ENCODE peak calls at places on chromosomes 11 and 22, in six cellular contexts. L is NCI-H1694, S is MM.1S, V is endothelial cell, A is activated T-helper 1 cell treated with Interleukin-2 at 50 U/mL for 16 hours, C is H7. Y is an unnamed sample.

GRCh38 chr22:26916236-26916635 is 258.8 kb downstream of the MIAT start:
- DNase-seq in V (no peak), S (no peak), L (no peak), C (no peak), A (no peak), Y (no peak)

GRCh38 chr22:37633693-37634504 is 5.6 kb upstream of the SH3BP1 start:
- DNase-seq in C (peak), A (no peak), V (no peak), L (peak), S (no peak), Y (peak)

GRCh38 chr11:79431535-79431934 is 9.3 kb downstream of the TENM4 start:
- DNase-seq in L (no peak), S (no peak), V (no peak), A (no peak), C (no peak), Y (no peak)

GRCh38 chr11:34799848-34800247 is 116.3 kb downstream of the APIP start:
- DNase-seq in S (no peak), A (no peak), L (no peak), C (no peak), V (no peak), Y (no peak)

GRCh38 chr11:104534268-104534667 is 364.0 kb downstream of the CASP12 start:
- DNase-seq in C (peak), S (no peak), V (no peak), A (no peak), L (no peak), Y (peak)

GRCh38 chr11:77136074-77136473 is 8.0 kb downstream of the MYO7A start:
- DNase-seq in S (no peak), L (no peak), C (no peak), V (no peak), A (no peak), Y (no peak)

GRCh38 chr22:20131593-20131855 is at the start of gene ZDHHC8:
- DNase-seq in S (no peak), L (no peak), A (peak), C (peak), V (peak), Y (no peak)

GRCh38 chr11:83044958-83045712 is 26.6 kb downstream of the RAB30 start:
- DNase-seq in C (no peak), V (no peak), L (no peak), S (no peak), A (no peak), Y (no peak)

GRCh38 chr11:25317221-25317620 is 820.4 kb downstream of the LUZP2 start:
- DNase-seq in S (no peak), C (no peak), L (no peak), V (no peak), A (no peak), Y (no peak)

GRCh38 chr11:79959318-79959717 is 518.5 kb upstream of the TENM4 start:
- DNase-seq in L (no peak), V (no peak), A (no peak), S (no peak), C (no peak), Y (no peak)

GRCh38 chr11:31809857-31810778 is 1.0 kb downstream of the PAX6 start:
- DNase-seq in L (no peak), V (peak), A (no peak), S (peak), C (peak), Y (no peak)

GRCh38 chr11:126816655-126817054 is 183.9 kb downstream of the KIRREL3 start:
- DNase-seq in V (no peak), A (no peak), C (no peak), L (no peak), S (peak), Y (no peak)

GRCh38 chr22:48287031-48287430 is 1524.6 kb downstream of the TBC1D22A start:
- DNase-seq in A (no peak), C (no peak), L (no peak), S (no peak), V (no peak), Y (no peak)

GRCh38 chr11:76808158-76808557 is 25.0 kb downstream of the TSKU start:
- DNase-seq in C (no peak), S (no peak), V (no peak), L (no peak), A (no peak), Y (peak)

GRCh38 chr22:45585437-45585755 is 82.7 kb downstream of the FBLN1 start:
- DNase-seq in V (no peak), A (no peak), C (no peak), S (no peak), L (no peak), Y (no peak)

GRCh38 chr11:72328366-72329224 is 84.6 kb upstream of the PHOX2A start:
- DNase-seq in L (no peak), C (no peak), A (no peak), S (no peak), V (no peak), Y (no peak)

GRCh38 chr11:129750343-129751292 is 65.0 kb upstream of the TMEM45B start:
- DNase-seq in L (no peak), A (peak), V (peak), C (peak), S (peak), Y (peak)

GRCh38 chr11:47869548-47870393 is 21.6 kb upstream of the NUP160 start:
- DNase-seq in S (no peak), V (no peak), A (no peak), C (no peak), L (no peak), Y (no peak)

GRCh38 chr22:37999236-37999635 is 14.9 kb upstream of the SOX10 start:
- DNase-seq in C (peak), V (no peak), L (no peak), S (no peak), A (no peak), Y (no peak)

GRCh38 chr11:61771995-61772455 is 19.6 kb downstream of the MYRF start:
- DNase-seq in C (peak), S (no peak), L (no peak), V (no peak), A (no peak), Y (peak)

Y was measured in iPS-NIHi11.